ENCODE peak calls at places on chromosomes 5 and 9, in four cellular contexts. One of them, this sample, is unnamed.

GRCh38 chr5:74256947-74257573 is 383.5 kb downstream of the ENC1 start:
- DNase-seq in K562: no peak
- DNase-seq in endothelial cell of umbilical vein: no peak
- DNase-seq in psoas muscle: no peak
- DNase-seq in this sample: no peak

GRCh38 chr9:129640871-129641750 is 840 bp downstream of the ASB6 start:
- DNase-seq in K562: no peak
- DNase-seq in endothelial cell of umbilical vein: no peak
- DNase-seq in psoas muscle: no peak
- DNase-seq in this sample: no peak

GRCh38 chr9:37604296-37604695 is 11.9 kb upstream of the TOMM5 start:
- DNase-seq in K562: no peak
- DNase-seq in endothelial cell of umbilical vein: no peak
- DNase-seq in psoas muscle: no peak
- DNase-seq in this sample: no peak

GRCh38 chr9:127884427-127884911 is 7.0 kb upstream of the AK1 start:
- DNase-seq in K562: no peak
- DNase-seq in endothelial cell of umbilical vein: no peak
- DNase-seq in psoas muscle: peak; percentile 57
- DNase-seq in this sample: no peak

GRCh38 chr5:152572812-152573211 is 167.7 kb upstream of the NMUR2 start:
- DNase-seq in K562: no peak
- DNase-seq in endothelial cell of umbilical vein: no peak
- DNase-seq in psoas muscle: no peak
- DNase-seq in this sample: no peak

GRCh38 chr5:168853972-168854371 is 274.8 kb upstream of the PANK3 start:
- DNase-seq in K562: no peak
- DNase-seq in endothelial cell of umbilical vein: no peak
- DNase-seq in psoas muscle: no peak
- DNase-seq in this sample: no peak

GRCh38 chr5:153573326-153574033 is 83.0 kb downstream of the GRIA1 start:
- DNase-seq in K562: no peak
- DNase-seq in endothelial cell of umbilical vein: no peak
- DNase-seq in psoas muscle: no peak
- DNase-seq in this sample: no peak

GRCh38 chr5:180162304-180162661 is 46.7 kb downstream of the RASGEF1C start:
- DNase-seq in K562: no peak
- DNase-seq in endothelial cell of umbilical vein: no peak
- DNase-seq in psoas muscle: no peak
- DNase-seq in this sample: no peak

GRCh38 chr5:129460951-129461815 is 1.1 kb downstream of the ADAMTS19 start:
- DNase-seq in K562: peak; percentile 15
- DNase-seq in endothelial cell of umbilical vein: peak; percentile 10
- DNase-seq in psoas muscle: peak; percentile 16
- DNase-seq in this sample: no peak

GRCh38 chr5:140327589-140327988 is 18.8 kb downstream of the HBEGF start:
- DNase-seq in K562: no peak
- DNase-seq in endothelial cell of umbilical vein: peak; percentile 87
- DNase-seq in psoas muscle: no peak
- DNase-seq in this sample: no peak

GRCh38 chr9:122819326-122819725 is 9.1 kb downstream of the PDCL start:
- DNase-seq in K562: no peak
- DNase-seq in endothelial cell of umbilical vein: peak; percentile 89
- DNase-seq in psoas muscle: no peak
- DNase-seq in this sample: no peak

GRCh38 chr5:97006454-97006853 is 70.6 kb downstream of the LNPEP start:
- DNase-seq in K562: no peak
- DNase-seq in endothelial cell of umbilical vein: no peak
- DNase-seq in psoas muscle: no peak
- DNase-seq in this sample: no peak

GRCh38 chr9:99457981-99458380 is 235.9 kb downstream of the SEC61B start:
- DNase-seq in K562: no peak
- DNase-seq in endothelial cell of umbilical vein: no peak
- DNase-seq in psoas muscle: no peak
- DNase-seq in this sample: no peak

GRCh38 chr9:6644346-6645152 is 980 bp downstream of the GLDC start:
- DNase-seq in K562: no peak
- DNase-seq in endothelial cell of umbilical vein: peak; percentile 12
- DNase-seq in psoas muscle: no peak
- DNase-seq in this sample: no peak

GRCh38 chr5:76487784-76488183 is 84.7 kb downstream of the IQGAP2 start:
- DNase-seq in K562: no peak
- DNase-seq in endothelial cell of umbilical vein: no peak
- DNase-seq in psoas muscle: no peak
- DNase-seq in this sample: no peak

GRCh38 chr5:71586052-71586940 is 844 bp upstream of the MCCC2 start:
- DNase-seq in K562: peak; percentile 71
- DNase-seq in endothelial cell of umbilical vein: peak; percentile 59
- DNase-seq in psoas muscle: no peak
- DNase-seq in this sample: no peak

GRCh38 chr9:5321058-5321457 is 16.5 kb upstream of the RLN2 start:
- DNase-seq in K562: no peak
- DNase-seq in endothelial cell of umbilical vein: no peak
- DNase-seq in psoas muscle: no peak
- DNase-seq in this sample: no peak

GRCh38 chr5:39138182-39138487 is 63.9 kb upstream of the RICTOR start:
- DNase-seq in K562: no peak
- DNase-seq in endothelial cell of umbilical vein: no peak
- DNase-seq in psoas muscle: no peak
- DNase-seq in this sample: no peak

GRCh38 chr9:36423196-36423595 is 23.1 kb upstream of the RNF38 start:
- DNase-seq in K562: no peak
- DNase-seq in endothelial cell of umbilical vein: no peak
- DNase-seq in psoas muscle: no peak
- DNase-seq in this sample: no peak

GRCh38 chr5:81633916-81634315 is 117.0 kb downstream of the SSBP2 start:
- DNase-seq in K562: no peak
- DNase-seq in endothelial cell of umbilical vein: no peak
- DNase-seq in psoas muscle: no peak
- DNase-seq in this sample: no peak

GRCh38 chr5:146088098-146088497 is 17.3 kb downstream of the PLAC8L1 start:
- DNase-seq in K562: no peak
- DNase-seq in endothelial cell of umbilical vein: no peak
- DNase-seq in psoas muscle: no peak
- DNase-seq in this sample: no peak

GRCh38 chr9:69376651-69377050 is 51.6 kb downstream of the ENTREP1 start:
- DNase-seq in K562: no peak
- DNase-seq in endothelial cell of umbilical vein: peak; percentile 48
- DNase-seq in psoas muscle: no peak
- DNase-seq in this sample: peak; percentile 60

GRCh38 chr5:141003026-141003425 is 36.8 kb downstream of the PCDHAC2 start:
- DNase-seq in K562: no peak
- DNase-seq in endothelial cell of umbilical vein: no peak
- DNase-seq in psoas muscle: no peak
- DNase-seq in this sample: no peak

GRCh38 chr9:72022846-72023245 is 37.6 kb downstream of the C9orf57 start:
- DNase-seq in K562: no peak
- DNase-seq in endothelial cell of umbilical vein: no peak
- DNase-seq in psoas muscle: no peak
- DNase-seq in this sample: peak; percentile 47
- H3K27me3 ChIP-seq in K562: no peaks in the 10 kb centered on the region
- H3K27me3 ChIP-seq in endothelial cell of umbilical vein: no peaks in the 10 kb centered on the region
- H3K27me3 ChIP-seq in psoas muscle: no peaks in the 10 kb centered on the region
- H3K27me3 ChIP-seq in this sample: no peaks in the 10 kb centered on the region

GRCh38 chr9:136318769-136319241 is 8.5 kb upstream of the GPSM1 start:
- DNase-seq in K562: no peak
- DNase-seq in endothelial cell of umbilical vein: no peak
- DNase-seq in psoas muscle: no peak
- DNase-seq in this sample: no peak
- H3K4me3 ChIP-seq in K562: no peak overlapping the region
- H3K4me3 ChIP-seq in endothelial cell of umbilical vein: no peak overlapping the region
- H3K4me3 ChIP-seq in psoas muscle: no peak overlapping the region
- H3K4me3 ChIP-seq in this sample: no peak overlapping the region

DNA sequence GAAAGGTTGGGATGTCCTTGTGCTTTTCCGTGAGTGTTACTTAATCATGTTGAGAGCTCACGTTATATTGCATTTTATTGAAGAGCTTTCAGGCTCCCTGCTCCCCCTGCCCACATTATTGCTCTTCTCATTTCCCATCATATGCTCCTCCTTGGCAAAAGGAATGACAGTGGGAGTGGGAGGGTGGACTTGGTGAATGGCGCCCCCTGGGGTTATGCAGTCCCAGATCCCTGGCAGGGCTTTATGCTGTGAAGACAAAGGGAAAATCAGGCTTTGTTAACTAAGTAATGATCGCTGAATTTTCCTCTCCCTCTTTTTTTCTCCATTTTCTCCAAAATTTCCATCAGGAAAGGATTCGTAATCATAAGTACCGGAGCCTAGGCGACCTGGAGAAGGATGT is 166.6 kb downstream of the SMARCA2 start:
- DNase-seq in K562: peak; percentile 13
- DNase-seq in endothelial cell of umbilical vein: peak; percentile 36
- DNase-seq in psoas muscle: peak; percentile 27
- DNase-seq in this sample: no peak
- TF ChIP-seq CTCF in K562: peak; percentile 53
- TF ChIP-seq CTCF in endothelial cell of umbilical vein: peak; percentile 60
- TF ChIP-seq CTCF in psoas muscle: peak; percentile 45
- TF ChIP-seq CTCF in this sample: peak; percentile 33

GRCh38 chr9:21965401-21965951 is 28.7 kb downstream of the CDKN2A start:
- DNase-seq in K562: no peak
- DNase-seq in endothelial cell of umbilical vein: peak; percentile 68
- DNase-seq in psoas muscle: peak; percentile 52
- DNase-seq in this sample: no peak
- H3K27me3 ChIP-seq in K562: no peaks in the 10 kb centered on the region
- H3K27me3 ChIP-seq in endothelial cell of umbilical vein: peaks cover 84% of the 10 kb centered on the region
- H3K27me3 ChIP-seq in psoas muscle: peaks cover 90% of the 10 kb centered on the region
- H3K27me3 ChIP-seq in this sample: peaks cover 36% of the 10 kb centered on the region

DNA sequence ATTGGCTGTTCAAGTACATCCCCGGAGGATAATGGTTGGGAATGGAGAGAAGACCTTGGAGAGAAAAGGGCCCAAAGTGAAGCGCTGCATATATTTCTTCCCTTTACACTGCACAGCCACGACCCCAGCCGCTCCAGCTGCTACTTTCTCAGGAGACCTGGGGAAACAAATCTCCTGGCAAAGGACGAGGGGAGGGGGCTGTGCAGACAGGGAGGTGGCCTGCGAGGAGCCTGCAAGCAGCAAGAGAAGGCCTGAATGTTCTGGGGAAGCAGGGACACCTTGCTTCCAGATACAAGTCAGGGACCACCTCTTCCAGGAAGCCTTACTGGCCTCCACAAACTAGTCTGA is 739 bp upstream of the PDLIM4 start:
- DNase-seq in K562: no peak
- DNase-seq in endothelial cell of umbilical vein: no peak
- DNase-seq in psoas muscle: no peak
- DNase-seq in this sample: no peak
- H3K4me3 ChIP-seq in K562: peak overlapping the region; percentile 63
- H3K4me3 ChIP-seq in endothelial cell of umbilical vein: no peak overlapping the region
- H3K4me3 ChIP-seq in psoas muscle: peak overlapping the region; percentile 70
- H3K4me3 ChIP-seq in this sample: no peak overlapping the region